ENCODE peak calls at places on chromosomes 3 and 15, in four cellular contexts. H is GM23338, V is spleen, B is astrocyte of the spinal cord. L is an unnamed sample.

GRCh38 chr3:23495507-23495906 is 292.4 kb downstream of the UBE2E2 start:
- DNase-seq in B (peak; percentile 16), H (no peak), V (no peak), L (no peak)

GRCh38 chr3:138328341-138328740 is 1.3 kb downstream of the NME9 start:
- DNase-seq in V (no peak), H (peak; percentile 51), B (no peak), L (no peak)

GRCh38 chr3:16379838-16380237 is 114.8 kb downstream of the OXNAD1 start:
- DNase-seq in V (no peak), H (no peak), B (no peak), L (no peak)

GRCh38 chr15:73268457-73268856 is 100.3 kb downstream of the HCN4 start:
- DNase-seq in B (no peak), H (no peak), V (no peak), L (no peak)

GRCh38 chr3:119911748-119912147 is 129.8 kb downstream of the NR1I2 start:
- DNase-seq in H (no peak), B (no peak), V (no peak), L (peak; percentile 15)

GRCh38 chr15:88894348-88894818 is 961 bp downstream of the HAPLN3 start:
- DNase-seq in V (peak; percentile 91), H (peak; percentile 96), B (peak; percentile 32), L (no peak)

GRCh38 chr3:9347887-9348286 is 15.0 kb upstream of the THUMPD3 start:
- DNase-seq in V (no peak), H (no peak), B (peak; percentile 61), L (peak; percentile 22)

GRCh38 chr3:16103472-16103871 is 71.0 kb upstream of the GALNT15 start:
- DNase-seq in H (no peak), V (no peak), B (peak; percentile 85), L (peak; percentile 84)

GRCh38 chr3:72614394-72615074 is 233.7 kb downstream of the SHQ1 start:
- DNase-seq in H (no peak), V (no peak), B (no peak), L (no peak)

GRCh38 chr3:129422897-129423296 is 5.5 kb downstream of the EFCAB12 start:
- DNase-seq in B (no peak), H (no peak), V (no peak), L (no peak)

GRCh38 chr3:25665646-25666136 is 984 bp upstream of the TOP2B start:
- DNase-seq in B (no peak), H (no peak), V (no peak), L (no peak)

GRCh38 chr3:51379301-51379700 is 5.8 kb upstream of the MANF start:
- DNase-seq in H (no peak), V (peak; percentile 74), B (no peak), L (no peak)

GRCh38 chr15:92383528-92384326 is 10.0 kb upstream of the ST8SIA2 start:
- DNase-seq in V (no peak), H (peak; percentile 90), B (no peak), L (no peak)

GRCh38 chr3:21734746-21735145 is 16.3 kb downstream of the ZNF385D start:
- DNase-seq in B (no peak), H (no peak), V (no peak), L (no peak)

GRCh38 chr3:171854649-171855305 is 11.6 kb downstream of the TMEM212 start:
- DNase-seq in V (no peak), H (peak; percentile 51), B (peak; percentile 29), L (no peak)

GRCh38 chr3:9946112-9947024 is 5.8 kb downstream of the PRRT3 start:
- DNase-seq in V (peak; percentile 96), B (peak; percentile 91), H (peak; percentile 93), L (peak; percentile 63)

GRCh38 chr15:66833803-66834202 is 131.8 kb downstream of the SMAD6 start:
- DNase-seq in H (no peak), V (peak; percentile 18), B (no peak), L (no peak)

GRCh38 chr15:42456971-42457370 is 34.0 kb downstream of the ZNF106 start:
- DNase-seq in B (no peak), V (no peak), H (no peak), L (no peak)

GRCh38 chr3:105837143-105837740 is 31.6 kb downstream of the CBLB start:
- DNase-seq in B (peak; percentile 57), H (no peak), V (no peak), L (no peak)

GRCh38 chr15:29593086-29593485 is 229.2 kb downstream of the TJP1 start:
- DNase-seq in B (no peak), H (no peak), V (no peak), L (no peak)

GRCh38 chr15:82081904-82082810 is 36.3 kb upstream of the MEX3B start:
- DNase-seq in B (peak; percentile 95), V (no peak), H (peak; percentile 89), L (peak; percentile 90)

GRCh38 chr3:16474304-16474703 is 39.2 kb downstream of the RFTN1 start:
- DNase-seq in H (no peak), B (peak; percentile 67), V (no peak), L (no peak)

GRCh38 chr15:22253676-22254408 is 173.5 kb downstream of the OR4M2 start:
- DNase-seq in H (no peak), V (no peak), B (no peak), L (no peak)

GRCh38 chr3:156207802-156208685 is 87.7 kb downstream of the KCNAB1 start:
- DNase-seq in V (no peak), B (peak; percentile 78), H (no peak), L (no peak)

GRCh38 chr3:40497288-40497687 is 8.6 kb upstream of the ZNF620 start:
- DNase-seq in H (no peak), V (no peak), B (no peak), L (no peak)

GRCh38 chr3:197501879-197502620 is 53.7 kb downstream of the BDH1 start:
- DNase-seq in V (no peak), B (peak; percentile 73), H (peak; percentile 90), L (no peak)

GRCh38 chr15:98568382-98569017 is 79.8 kb upstream of the IGF1R start:
- DNase-seq in V (no peak), H (no peak), B (no peak), L (no peak)

GRCh38 chr3:48934333-48934991 is 15.8 kb downstream of the ARIH2 start:
- DNase-seq in H (no peak), V (no peak), B (no peak), L (no peak)

GRCh38 chr3:194158942-194159439 is 23.0 kb downstream of the HES1 start:
- DNase-seq in B (no peak), H (no peak), V (no peak), L (no peak)

GRCh38 chr15:90271459-90272166 is 6.1 kb downstream of the NGRN start:
- DNase-seq in B (no peak), V (no peak), H (no peak), L (no peak)

GRCh38 chr15:42072141-42072685 is 22.1 kb downstream of the PLA2G4D start:
- DNase-seq in V (no peak), H (no peak), B (no peak), L (no peak)

GRCh38 chr3:139534992-139535879 is 4.3 kb downstream of the RBP1 start:
- DNase-seq in B (peak; percentile 91), V (no peak), H (no peak), L (peak; percentile 54)

GRCh38 chr3:140816804-140817203 is 124.8 kb upstream of the SLC25A36 start:
- DNase-seq in V (no peak), H (no peak), B (no peak), L (no peak)

GRCh38 chr15:68614621-68615035 is 35.8 kb downstream of the CORO2B start:
- DNase-seq in H (peak; percentile 88), V (no peak), B (peak; percentile 38), L (no peak)

GRCh38 chr3:123020709-123021108 is 6.9 kb downstream of the SEMA5B start:
- DNase-seq in B (no peak), H (no peak), V (no peak), L (no peak)

GRCh38 chr3:158097141-158097540 is 9.1 kb downstream of the SHOX2 start:
- DNase-seq in B (peak; percentile 19), H (no peak), V (no peak), L (no peak)

GRCh38 chr3:158095302-158095997 is 10.8 kb downstream of the SHOX2 start:
- DNase-seq in V (no peak), H (peak; percentile 59), B (no peak), L (no peak)

GRCh38 chr3:158098834-158099424 is 7.3 kb downstream of the SHOX2 start:
- DNase-seq in H (peak; percentile 55), B (no peak), V (no peak), L (no peak)

GRCh38 chr3:158100681-158101080 is 5.5 kb downstream of the SHOX2 start:
- DNase-seq in H (no peak), B (no peak), V (no peak), L (no peak)

DNA sequence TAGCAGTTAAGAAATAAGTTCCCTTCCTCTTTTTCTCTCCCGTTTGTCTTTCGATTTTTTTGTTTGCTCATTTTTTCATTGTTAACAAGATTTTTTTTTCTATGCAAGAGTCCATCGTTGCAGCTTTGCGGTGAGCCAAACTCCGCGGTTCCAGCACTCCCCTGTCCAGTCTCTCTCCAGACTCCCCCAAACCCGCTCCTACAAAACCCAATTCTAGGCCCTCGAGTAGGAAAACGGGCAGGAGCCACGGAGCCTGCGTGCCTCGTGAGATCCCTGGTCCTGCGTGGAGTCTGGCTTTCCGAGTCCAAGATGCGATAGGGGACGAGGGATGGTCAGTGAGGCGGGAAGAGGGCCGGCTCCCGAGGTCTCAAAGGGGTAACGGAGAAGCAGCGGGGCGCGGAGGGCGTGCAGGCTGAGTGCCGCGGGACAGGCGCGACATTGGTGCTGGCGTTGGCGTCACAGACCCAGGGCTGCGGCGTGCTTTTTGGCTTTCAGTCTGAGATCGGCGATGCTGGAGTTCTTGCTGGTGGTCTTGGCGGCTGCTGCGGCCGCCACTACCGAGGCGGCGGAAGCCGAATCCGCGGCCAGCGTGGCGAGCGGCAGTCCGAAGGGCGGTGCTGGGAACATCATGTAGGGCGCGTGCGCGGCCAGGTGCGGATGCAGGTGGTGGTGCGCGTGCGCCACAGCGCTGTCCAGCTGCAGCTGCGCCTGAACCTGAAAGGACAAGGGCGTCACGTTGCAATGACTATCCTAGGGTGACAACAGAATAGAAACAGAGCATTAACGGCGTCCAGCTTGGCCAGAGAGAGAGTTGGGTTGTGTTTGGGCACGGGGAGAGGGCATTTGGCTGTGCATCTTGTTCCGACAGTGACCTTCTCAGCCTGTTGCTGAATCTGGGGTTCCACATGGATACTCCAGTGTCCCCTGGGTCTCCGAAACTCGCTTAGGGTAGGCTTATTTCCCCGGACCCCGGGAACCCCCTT is 8.4 kb downstream of the SHOX2 start:
- DNase-seq in B (peak; percentile 55), V (peak; percentile 92), H (peak; percentile 95), L (no peak)
- H3K4me3 ChIP-seq in B (peak overlapping the region; percentile 46), V (peak overlapping the region; percentile 48), H (peak overlapping the region; percentile 88), L (peak overlapping the region; percentile 42)

GRCh38 chr15:71201471-71201870 is 86.2 kb downstream of the THSD4 start:
- DNase-seq in V (no peak), B (no peak), H (no peak), L (no peak)
- TF ChIP-seq CTCF in V (no peak), B (no peak), H (no peak), L (no peak)

GRCh38 chr3:195803309-195803908 is 8.3 kb downstream of the MUC4 start:
- DNase-seq in B (no peak), H (no peak), V (peak; percentile 39), L (no peak)
- H3K4me3 ChIP-seq in B (no peak overlapping the region), H (no peak overlapping the region), V (no peak overlapping the region), L (no peak overlapping the region)

GRCh38 chr15:52976050-52976449 is 185.9 kb upstream of the ONECUT1 start:
- DNase-seq in B (no peak), V (no peak), H (no peak), L (no peak)
- TF ChIP-seq CTCF in B (no peak), V (no peak), H (no peak), L (no peak)

L was measured in astrocyte of the cerebellum.